ENCODE peak calls at places on chromosomes 16 and 17, in four cellular contexts. One of them, this sample, is unnamed.
A peak's percentile ranks its signal among the peaks of the same experiment; 100 is the strongest.

GRCh38 chr17:31490991-31491793 is 99.7 kb downstream of the RAB11FIP4 start:
- DNase-seq in A549: no peak
- DNase-seq in K562: no peak
- DNase-seq in HepG2: no peak
- DNase-seq in this sample: no peak

GRCh38 chr16:4273858-4274291 is 1.1 kb upstream of the TFAP4 start:
- DNase-seq in A549: peak; percentile 82
- DNase-seq in K562: no peak
- DNase-seq in HepG2: peak; percentile 32
- DNase-seq in this sample: peak; percentile 22

GRCh38 chr17:68973098-68973929 is 18.1 kb upstream of the ABCA8 start:
- DNase-seq in A549: no peak
- DNase-seq in K562: no peak
- DNase-seq in HepG2: no peak
- DNase-seq in this sample: no peak

GRCh38 chr16:57446530-57447141 is 549 bp downstream of the CIAPIN1 start:
- DNase-seq in A549: peak; percentile 29
- DNase-seq in K562: peak; percentile 33
- DNase-seq in HepG2: no peak
- DNase-seq in this sample: peak; percentile 4

GRCh38 chr17:36938566-36939058 is 1.3 kb downstream of the LHX1 start:
- DNase-seq in A549: no peak
- DNase-seq in K562: no peak
- DNase-seq in HepG2: no peak
- DNase-seq in this sample: no peak

GRCh38 chr16:85015481-85016177 is 4.3 kb upstream of the ZDHHC7 start:
- DNase-seq in A549: no peak
- DNase-seq in K562: no peak
- DNase-seq in HepG2: no peak
- DNase-seq in this sample: peak; percentile 48

GRCh38 chr16:3443108-3444031 is at the start of the genes NAA60 and ZNF597:
- DNase-seq in A549: peak; percentile 92
- DNase-seq in K562: peak; percentile 69
- DNase-seq in HepG2: peak; percentile 93
- DNase-seq in this sample: peak; percentile 93

GRCh38 chr16:79295746-79296145 is 304.8 kb downstream of the MAF start:
- DNase-seq in A549: no peak
- DNase-seq in K562: no peak
- DNase-seq in HepG2: no peak
- DNase-seq in this sample: no peak

GRCh38 chr17:41329279-41329925 is 13.9 kb upstream of the KRTAP17-1 start:
- DNase-seq in A549: peak; percentile 78
- DNase-seq in K562: peak; percentile 38
- DNase-seq in HepG2: peak; percentile 52
- DNase-seq in this sample: peak; percentile 56

GRCh38 chr17:43645765-43646481 is 15.8 kb downstream of the MEOX1 start:
- DNase-seq in A549: no peak
- DNase-seq in K562: no peak
- DNase-seq in HepG2: no peak
- DNase-seq in this sample: no peak

GRCh38 chr16:1724491-1724890 is 18.5 kb downstream of the MAPK8IP3 start:
- DNase-seq in A549: no peak
- DNase-seq in K562: no peak
- DNase-seq in HepG2: no peak
- DNase-seq in this sample: no peak

GRCh38 chr16:3999890-4000325 is 116.3 kb downstream of the ADCY9 start:
- DNase-seq in A549: no peak
- DNase-seq in K562: no peak
- DNase-seq in HepG2: no peak
- DNase-seq in this sample: peak; percentile 50

GRCh38 chr17:66255527-66255971 is 26.3 kb upstream of the APOH start:
- DNase-seq in A549: no peak
- DNase-seq in K562: no peak
- DNase-seq in HepG2: no peak
- DNase-seq in this sample: no peak

GRCh38 chr16:10493276-10493675 is 87.1 kb downstream of the EMP2 start:
- DNase-seq in A549: no peak
- DNase-seq in K562: no peak
- DNase-seq in HepG2: no peak
- DNase-seq in this sample: no peak

GRCh38 chr16:23388786-23389185 is 64.2 kb downstream of the COG7 start:
- DNase-seq in A549: no peak
- DNase-seq in K562: no peak
- DNase-seq in HepG2: no peak
- DNase-seq in this sample: no peak

GRCh38 chr16:81838794-81839193 is 59.7 kb downstream of the PLCG2 start:
- DNase-seq in A549: no peak
- DNase-seq in K562: no peak
- DNase-seq in HepG2: no peak
- DNase-seq in this sample: peak; percentile 9

GRCh38 chr16:87047221-87048037 is 269.8 kb downstream of the C16orf95 start:
- DNase-seq in A549: no peak
- DNase-seq in K562: no peak
- DNase-seq in HepG2: no peak
- DNase-seq in this sample: peak; percentile 45

GRCh38 chr17:34667656-34668055 is 88.3 kb downstream of the TMEM132E start:
- DNase-seq in A549: no peak
- DNase-seq in K562: no peak
- DNase-seq in HepG2: no peak
- DNase-seq in this sample: no peak

GRCh38 chr16:17160285-17160854 is 310.4 kb downstream of the XYLT1 start:
- DNase-seq in A549: no peak
- DNase-seq in K562: peak; percentile 24
- DNase-seq in HepG2: no peak
- DNase-seq in this sample: peak; percentile 45

GRCh38 chr16:71255721-71256120 is 25.2 kb upstream of the HYDIN start:
- DNase-seq in A549: no peak
- DNase-seq in K562: no peak
- DNase-seq in HepG2: no peak
- DNase-seq in this sample: no peak

GRCh38 chr16:70493863-70494770 is 29.2 kb downstream of the COG4 start:
- DNase-seq in A549: no peak
- DNase-seq in K562: no peak
- DNase-seq in HepG2: no peak
- DNase-seq in this sample: peak; percentile 28

GRCh38 chr17:77460514-77461046 is 319.8 kb downstream of the SEC14L1 start:
- DNase-seq in A549: no peak
- DNase-seq in K562: no peak
- DNase-seq in HepG2: no peak
- DNase-seq in this sample: no peak

GRCh38 chr16:81492307-81492706 is 47.7 kb downstream of the CMIP start:
- DNase-seq in A549: no peak
- DNase-seq in K562: no peak
- DNase-seq in HepG2: no peak
- DNase-seq in this sample: no peak

GRCh38 chr17:7548585-7549400 is at the start of gene TNFSF12:
- DNase-seq in A549: peak; percentile 42
- DNase-seq in K562: peak; percentile 74
- DNase-seq in HepG2: no peak
- DNase-seq in this sample: peak; percentile 7

GRCh38 chr16:47043200-47043599 is 69.7 kb upstream of the DNAJA2 start:
- DNase-seq in A549: no peak
- DNase-seq in K562: no peak
- DNase-seq in HepG2: no peak
- DNase-seq in this sample: no peak

GRCh38 chr16:81813648-81814047 is 34.6 kb downstream of the PLCG2 start:
- DNase-seq in A549: no peak
- DNase-seq in K562: no peak
- DNase-seq in HepG2: no peak
- DNase-seq in this sample: no peak

GRCh38 chr17:47884905-47885735 is 10.9 kb upstream of the SP2 start:
- DNase-seq in A549: no peak
- DNase-seq in K562: no peak
- DNase-seq in HepG2: no peak
- DNase-seq in this sample: no peak

GRCh38 chr16:15494231-15494630 is 59.8 kb downstream of the BMERB1 start:
- DNase-seq in A549: peak; percentile 65
- DNase-seq in K562: no peak
- DNase-seq in HepG2: peak; percentile 73
- DNase-seq in this sample: peak; percentile 56

GRCh38 chr16:48126801-48127644 is 28.8 kb downstream of the ABCC12 start:
- DNase-seq in A549: peak; percentile 97
- DNase-seq in K562: no peak
- DNase-seq in HepG2: peak; percentile 6
- DNase-seq in this sample: peak; percentile 98

GRCh38 chr16:48124266-48124665 is 31.5 kb downstream of the ABCC12 start:
- DNase-seq in A549: no peak
- DNase-seq in K562: no peak
- DNase-seq in HepG2: no peak
- DNase-seq in this sample: no peak

GRCh38 chr16:48123104-48123788 is 32.5 kb downstream of the ABCC12 start:
- DNase-seq in A549: peak; percentile 96
- DNase-seq in K562: peak; percentile 59
- DNase-seq in HepG2: peak; percentile 32
- DNase-seq in this sample: peak; percentile 100

GRCh38 chr16:48128769-48129168 is 27.0 kb downstream of the ABCC12 start:
- DNase-seq in A549: no peak
- DNase-seq in K562: no peak
- DNase-seq in HepG2: no peak
- DNase-seq in this sample: no peak

GRCh38 chr16:48125888-48126287 is 29.9 kb downstream of the ABCC12 start:
- DNase-seq in A549: no peak
- DNase-seq in K562: no peak
- DNase-seq in HepG2: no peak
- DNase-seq in this sample: no peak
- H3K4me1 ChIP-seq in A549: peaks cover 80% of the 10 kb centered on the region
- H3K4me1 ChIP-seq in K562: no peaks in the 10 kb centered on the region
- H3K4me1 ChIP-seq in HepG2: peaks cover 8% of the 10 kb centered on the region
- H3K4me1 ChIP-seq in this sample: peaks cover 31% of the 10 kb centered on the region

GRCh38 chr17:55634702-55635101 is 88.0 kb downstream of the TMEM100 start:
- DNase-seq in A549: no peak
- DNase-seq in K562: no peak
- DNase-seq in HepG2: no peak
- DNase-seq in this sample: no peak

GRCh38 chr17:55632893-55633292 is 89.8 kb downstream of the TMEM100 start:
- DNase-seq in A549: no peak
- DNase-seq in K562: no peak
- DNase-seq in HepG2: no peak
- DNase-seq in this sample: no peak

GRCh38 chr17:55635253-55635766 is 87.4 kb downstream of the TMEM100 start:
- DNase-seq in A549: no peak
- DNase-seq in K562: no peak
- DNase-seq in HepG2: no peak
- DNase-seq in this sample: peak; percentile 2

DNA sequence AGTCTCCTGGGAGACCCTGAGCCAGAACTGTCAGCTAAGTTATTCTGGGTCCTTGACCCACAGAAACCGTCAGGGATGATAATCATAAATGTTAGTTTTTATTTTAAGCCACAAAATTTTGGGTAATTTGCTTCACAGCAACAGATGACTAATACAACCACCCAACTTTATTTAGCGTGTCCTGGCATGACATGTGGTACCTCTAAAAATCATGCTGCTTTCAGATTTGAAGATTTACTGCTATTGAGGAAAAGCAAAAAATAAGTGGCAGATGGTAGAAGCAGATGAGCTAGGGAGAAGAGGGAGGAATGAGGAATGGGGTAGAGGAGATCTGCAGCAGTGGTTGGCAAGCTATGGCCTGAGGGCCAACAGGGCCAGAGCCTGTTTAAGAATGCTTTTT is 90.4 kb downstream of the TMEM100 start:
- DNase-seq in A549: no peak
- DNase-seq in K562: no peak
- DNase-seq in HepG2: no peak
- DNase-seq in this sample: no peak
- TF ChIP-seq MAZ in A549: no peak
- TF ChIP-seq MAZ in K562: no peak
- TF ChIP-seq MAZ in HepG2: no peak
- TF ChIP-seq MAZ in this sample: no peak

GRCh38 chr17:67484261-67484660 is 107.2 kb downstream of the PITPNC1 start:
- DNase-seq in A549: no peak
- DNase-seq in K562: no peak
- DNase-seq in HepG2: no peak
- DNase-seq in this sample: no peak

GRCh38 chr17:67479119-67479517 is 102.0 kb downstream of the PITPNC1 start:
- DNase-seq in A549: no peak
- DNase-seq in K562: no peak
- DNase-seq in HepG2: no peak
- DNase-seq in this sample: no peak

GRCh38 chr17:67478266-67479118 is 101.4 kb downstream of the PITPNC1 start:
- DNase-seq in A549: no peak
- DNase-seq in K562: no peak
- DNase-seq in HepG2: no peak
- DNase-seq in this sample: no peak

GRCh38 chr17:67482784-67483183 is 105.7 kb downstream of the PITPNC1 start:
- DNase-seq in A549: no peak
- DNase-seq in K562: no peak
- DNase-seq in HepG2: no peak
- DNase-seq in this sample: no peak

GRCh38 chr17:67481808-67482207 is 104.7 kb downstream of the PITPNC1 start:
- DNase-seq in A549: no peak
- DNase-seq in K562: no peak
- DNase-seq in HepG2: no peak
- DNase-seq in this sample: peak; percentile 57
- H3K4me1 ChIP-seq in A549: no peaks in the 10 kb centered on the region
- H3K4me1 ChIP-seq in K562: no peaks in the 10 kb centered on the region
- H3K4me1 ChIP-seq in HepG2: no peaks in the 10 kb centered on the region
- H3K4me1 ChIP-seq in this sample: peaks cover 8% of the 10 kb centered on the region

GRCh38 chr17:1490643-1491405 is 1.7 kb downstream of the MYO1C start:
- DNase-seq in A549: peak; percentile 58
- DNase-seq in K562: peak; percentile 65
- DNase-seq in HepG2: peak; percentile 35
- DNase-seq in this sample: no peak
- TF ChIP-seq MAZ in A549: no peak
- TF ChIP-seq MAZ in K562: peak; percentile 88
- TF ChIP-seq MAZ in HepG2: peak; percentile 75
- TF ChIP-seq MAZ in this sample: peak; percentile 41

GRCh38 chr16:51390877-51391276 is 239.8 kb upstream of the SALL1 start:
- DNase-seq in A549: no peak
- DNase-seq in K562: no peak
- DNase-seq in HepG2: no peak
- DNase-seq in this sample: no peak

GRCh38 chr16:51388516-51388951 is 237.5 kb upstream of the SALL1 start:
- DNase-seq in A549: no peak
- DNase-seq in K562: no peak
- DNase-seq in HepG2: no peak
- DNase-seq in this sample: no peak

GRCh38 chr16:51391798-51392511 is 240.9 kb upstream of the SALL1 start:
- DNase-seq in A549: no peak
- DNase-seq in K562: no peak
- DNase-seq in HepG2: no peak
- DNase-seq in this sample: no peak

GRCh38 chr16:51392651-51393187 is 241.6 kb upstream of the SALL1 start:
- DNase-seq in A549: no peak
- DNase-seq in K562: no peak
- DNase-seq in HepG2: no peak
- DNase-seq in this sample: peak; percentile 85

DNA sequence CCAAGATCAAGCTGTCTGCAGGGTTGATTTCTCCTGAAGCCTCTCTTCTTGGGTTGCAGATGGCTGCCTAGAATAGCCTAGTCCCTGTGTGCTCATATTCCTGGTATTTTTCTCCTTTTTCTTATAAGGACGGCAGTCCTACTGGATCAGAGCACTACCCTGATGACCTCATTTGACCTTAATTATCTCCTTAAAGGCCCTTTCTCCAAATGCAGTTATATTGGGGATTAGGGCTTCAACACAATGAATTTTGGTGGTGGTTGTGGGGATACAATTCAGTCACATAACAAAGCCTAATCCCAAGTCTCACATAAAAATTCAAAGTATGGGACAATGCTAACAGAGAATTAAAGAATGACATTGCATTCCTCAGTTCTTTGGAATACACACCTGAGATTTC is 238.8 kb upstream of the SALL1 start:
- DNase-seq in A549: no peak
- DNase-seq in K562: no peak
- DNase-seq in HepG2: no peak
- DNase-seq in this sample: no peak
- H3K4me1 ChIP-seq in A549: no peaks in the 10 kb centered on the region
- H3K4me1 ChIP-seq in K562: no peaks in the 10 kb centered on the region
- H3K4me1 ChIP-seq in HepG2: no peaks in the 10 kb centered on the region
- H3K4me1 ChIP-seq in this sample: peaks cover 7% of the 10 kb centered on the region